ENCODE peak calls at places on chromosomes 6 and 20, in four cellular contexts. A is endodermal cell; K is CD8-positive, alpha-beta T cell; H is MM.1S. Q is an unnamed sample.

GRCh38 chr6:137358273-137358672 is 135.9 kb downstream of the OLIG3 start:
- DNase-seq in A (peak), K (no peak), H (no peak), Q (no peak)

GRCh38 chr6:55175078-55175777 is 913 bp downstream of the HCRTR2 start:
- DNase-seq in A (peak), K (no peak), H (no peak), Q (no peak)

GRCh38 chr6:162907876-162908481 is 180.2 kb downstream of the PACRG start:
- DNase-seq in A (no peak), K (no peak), H (peak), Q (peak)

GRCh38 chr6:109672827-109673226 is 18.2 kb downstream of the AK9 start:
- DNase-seq in A (no peak), K (no peak), H (no peak), Q (no peak)

GRCh38 chr6:16305246-16305725 is 66.9 kb downstream of the GMPR start:
- DNase-seq in A (no peak), K (no peak), H (no peak), Q (peak)

GRCh38 chr6:113564401-113565161 is 292.6 kb upstream of the MARCKS start:
- DNase-seq in A (peak), K (no peak), H (no peak), Q (peak)

GRCh38 chr6:42404494-42404893 is 47.2 kb downstream of the TRERF1 start:
- DNase-seq in A (peak), K (peak), H (no peak), Q (no peak)

GRCh38 chr6:111722220-111722731 is 116.6 kb upstream of the TRAF3IP2 start:
- DNase-seq in A (peak), K (no peak), H (no peak), Q (no peak)

GRCh38 chr20:11453430-11453829 is 464.3 kb upstream of the BTBD3 start:
- DNase-seq in A (no peak), K (no peak), H (no peak), Q (no peak)

GRCh38 chr20:11902264-11902663 is 15.4 kb upstream of the BTBD3 start:
- DNase-seq in A (no peak), K (no peak), H (no peak), Q (no peak)

GRCh38 chr6:41093729-41094128 is 21.0 kb downstream of the NFYA start:
- DNase-seq in A (no peak), K (no peak), H (no peak), Q (no peak)

GRCh38 chr20:25669826-25670422 is 26.7 kb downstream of the ZNF337 start:
- DNase-seq in A (peak), K (no peak), H (no peak), Q (no peak)

GRCh38 chr6:166106076-166106686 is 61.5 kb downstream of the TBXT start:
- DNase-seq in A (peak), K (peak), H (peak), Q (peak)

GRCh38 chr6:19554356-19555225 is 282.6 kb upstream of the ID4 start:
- DNase-seq in A (no peak), K (no peak), H (no peak), Q (no peak)

GRCh38 chr6:20402181-20403079 is 751 bp downstream of the E2F3 start:
- DNase-seq in A (peak), K (peak), H (peak), Q (peak)

GRCh38 chr6:108732101-108732870 is 115.9 kb upstream of the ARMC2 start:
- DNase-seq in A (peak), K (no peak), H (no peak), Q (no peak)

GRCh38 chr6:157667211-157668033 is 155.6 kb upstream of the SNX9 start:
- DNase-seq in A (peak), K (peak), H (peak), Q (peak)

GRCh38 chr6:78597966-78598365 is 269.4 kb upstream of the IRAK1BP1 start:
- DNase-seq in A (no peak), K (no peak), H (no peak), Q (no peak)

DNA sequence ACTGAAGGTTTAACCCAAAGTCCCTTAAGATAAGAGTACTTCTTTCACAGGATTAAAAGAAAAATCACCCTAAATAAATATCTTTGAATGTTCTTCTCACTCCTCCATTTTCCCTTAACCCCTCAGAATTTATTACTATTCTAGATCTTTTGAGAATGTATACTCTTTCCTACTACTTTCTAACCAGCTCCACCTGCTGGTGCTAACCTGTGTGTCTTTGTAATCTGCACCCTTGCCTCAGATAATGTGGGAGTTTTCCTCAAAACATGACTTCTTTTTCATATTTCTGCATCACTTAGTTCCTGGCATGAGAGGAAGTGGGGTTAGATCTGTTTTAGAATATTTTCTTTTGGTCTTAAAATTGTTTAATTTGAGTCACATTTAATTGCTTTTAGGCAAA is 394.2 kb downstream of the BMP2 start:
- DNase-seq in A (peak), K (no peak), H (no peak), Q (no peak)
- TF ChIP-seq CTCF in A (peak), K (no peak), H (peak), Q (no peak)

GRCh38 chr20:47487175-47487917 is 14.3 kb upstream of the NCOA3 start:
- DNase-seq in A (no peak), K (peak), H (peak), Q (peak)
- H3K4me3 ChIP-seq in A (no peak), K (peak), H (peak), Q (peak)

DNA sequence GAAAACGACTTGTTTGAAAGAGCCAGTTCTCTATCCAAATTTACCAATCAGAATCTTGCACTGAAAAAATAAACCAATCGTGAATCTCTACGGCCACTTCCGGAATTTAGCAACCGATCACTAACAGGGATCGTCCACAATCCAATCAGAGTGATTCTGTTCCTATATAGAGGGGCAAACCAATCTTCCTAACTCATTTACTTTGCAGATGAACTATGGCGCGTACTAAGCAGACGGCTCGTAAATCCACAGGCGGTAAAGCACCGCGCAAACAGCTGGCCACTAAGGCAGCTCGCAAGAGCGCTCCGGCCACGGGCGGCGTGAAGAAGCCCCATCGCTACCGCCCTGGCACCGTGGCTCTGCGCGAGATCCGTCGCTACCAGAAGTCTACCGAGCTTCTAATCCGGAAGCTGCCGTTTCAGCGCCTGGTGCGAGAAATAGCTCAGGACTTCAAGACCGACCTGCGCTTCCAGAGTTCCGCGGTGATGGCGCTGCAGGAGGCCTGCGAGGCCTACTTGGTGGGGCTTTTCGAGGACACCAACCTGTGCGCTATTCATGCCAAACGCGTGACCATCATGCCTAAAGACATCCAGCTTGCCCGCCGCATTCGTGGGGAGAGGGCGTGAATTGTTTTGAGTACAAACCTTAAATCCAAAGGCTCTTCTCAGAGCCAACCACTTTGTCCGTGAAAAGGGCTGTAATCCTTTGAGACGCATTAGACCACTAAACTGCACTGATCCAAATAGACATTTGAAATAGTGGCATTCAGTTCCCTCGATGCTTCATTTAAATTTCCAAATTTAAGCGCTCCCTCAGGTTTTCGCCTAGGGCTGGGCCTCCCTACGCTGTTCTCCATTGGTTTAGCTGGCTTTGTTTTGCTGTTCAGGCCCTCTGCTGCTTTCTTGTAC is 138.0 kb downstream of the HFE start:
- DNase-seq in A (peak), K (no peak), H (no peak), Q (peak)
- TF ChIP-seq CTCF in A (peak), K (no peak), H (no peak), Q (no peak)

GRCh38 chr20:13205848-13206434 is 15.1 kb upstream of the ISM1 start:
- DNase-seq in A (no peak), K (no peak), H (no peak), Q (no peak)

GRCh38 chr20:13199279-13199678 is 21.8 kb upstream of the ISM1 start:
- DNase-seq in A (no peak), K (no peak), H (no peak), Q (no peak)

GRCh38 chr20:13205402-13205801 is 15.7 kb upstream of the ISM1 start:
- DNase-seq in A (no peak), K (no peak), H (no peak), Q (no peak)

GRCh38 chr20:13202553-13202952 is 18.5 kb upstream of the ISM1 start:
- DNase-seq in A (no peak), K (no peak), H (peak), Q (no peak)

GRCh38 chr20:13200767-13201500 is 20.1 kb upstream of the ISM1 start:
- DNase-seq in A (peak), K (no peak), H (no peak), Q (no peak)
- H3K4me3 ChIP-seq in A (no peak), K (no peak), H (no peak), Q (no peak)

GRCh38 chr20:59825563-59825920 is 107.9 kb downstream of the SYCP2 start:
- DNase-seq in A (no peak), K (no peak), H (no peak), Q (no peak)
- TF ChIP-seq CTCF in A (no peak), K (no peak), H (no peak), Q (no peak)

GRCh38 chr20:36860811-36861624 is 14.9 kb upstream of the TLDC2 start:
- DNase-seq in A (no peak), K (no peak), H (no peak), Q (no peak)
- H3K4me3 ChIP-seq in A (peak), K (no peak), H (no peak), Q (no peak)

Q was measured in GM12865.